ENCODE peak calls at places on chromosomes 1 and 21, in eight cellular contexts. One of them, this sample, is unnamed.
A peak's percentile ranks its signal among the peaks of the same experiment; 100 is the strongest.

GRCh38 chr1:71792264-71792663 is 490.1 kb downstream of the NEGR1 start:
- DNase-seq in stomach: no peak
- DNase-seq in colonic mucosa: no peak
- DNase-seq in aorta: no peak
- DNase-seq in Panc1: no peak
- DNase-seq in epithelial cell of prostate: no peak
- DNase-seq in SK-N-SH: no peak
- DNase-seq in CD8-positive, alpha-beta T cell: no peak
- DNase-seq in this sample: no peak

GRCh38 chr1:215833936-215834729 is 267.0 kb downstream of the KCTD3 start:
- DNase-seq in stomach: no peak
- DNase-seq in SK-N-SH: no peak
- DNase-seq in aorta: no peak
- DNase-seq in CD8-positive, alpha-beta T cell: no peak
- DNase-seq in colonic mucosa: no peak
- DNase-seq in epithelial cell of prostate: no peak
- DNase-seq in Panc1: no peak
- DNase-seq in this sample: no peak

GRCh38 chr1:105608713-105609112 is 1447.8 kb upstream of the PRMT6 start:
- DNase-seq in aorta: no peak
- DNase-seq in epithelial cell of prostate: no peak
- DNase-seq in stomach: no peak
- DNase-seq in colonic mucosa: no peak
- DNase-seq in CD8-positive, alpha-beta T cell: no peak
- DNase-seq in Panc1: no peak
- DNase-seq in SK-N-SH: no peak
- DNase-seq in this sample: no peak

GRCh38 chr21:38486221-38486620 is 12.1 kb downstream of the ERG start:
- DNase-seq in epithelial cell of prostate: peak; percentile 95
- DNase-seq in CD8-positive, alpha-beta T cell: no peak
- DNase-seq in SK-N-SH: no peak
- DNase-seq in aorta: no peak
- DNase-seq in Panc1: no peak
- DNase-seq in colonic mucosa: no peak
- DNase-seq in stomach: no peak
- DNase-seq in this sample: no peak

GRCh38 chr21:45858180-45858579 is 123.4 kb upstream of the COL6A1 start:
- DNase-seq in SK-N-SH: no peak
- DNase-seq in epithelial cell of prostate: no peak
- DNase-seq in aorta: peak; percentile 46
- DNase-seq in colonic mucosa: no peak
- DNase-seq in CD8-positive, alpha-beta T cell: no peak
- DNase-seq in stomach: no peak
- DNase-seq in Panc1: no peak
- DNase-seq in this sample: no peak

GRCh38 chr1:110390096-110390495 is 730 bp downstream of the SLC16A4 start:
- DNase-seq in Panc1: no peak
- DNase-seq in colonic mucosa: peak; percentile 30
- DNase-seq in SK-N-SH: no peak
- DNase-seq in stomach: no peak
- DNase-seq in epithelial cell of prostate: no peak
- DNase-seq in CD8-positive, alpha-beta T cell: no peak
- DNase-seq in aorta: no peak
- DNase-seq in this sample: no peak

GRCh38 chr21:41630249-41630648 is 122.3 kb upstream of the TMPRSS2 start:
- DNase-seq in aorta: no peak
- DNase-seq in SK-N-SH: no peak
- DNase-seq in Panc1: peak; percentile 86
- DNase-seq in stomach: no peak
- DNase-seq in colonic mucosa: peak; percentile 73
- DNase-seq in CD8-positive, alpha-beta T cell: no peak
- DNase-seq in epithelial cell of prostate: peak; percentile 100
- DNase-seq in this sample: no peak

GRCh38 chr1:10867914-10868598 is 71.6 kb upstream of the CASZ1 start:
- DNase-seq in CD8-positive, alpha-beta T cell: no peak
- DNase-seq in SK-N-SH: peak; percentile 53
- DNase-seq in stomach: no peak
- DNase-seq in epithelial cell of prostate: no peak
- DNase-seq in colonic mucosa: no peak
- DNase-seq in aorta: peak; percentile 53
- DNase-seq in Panc1: no peak
- DNase-seq in this sample: no peak

GRCh38 chr1:225813250-225813964 is 3.5 kb downstream of the EPHX1 start:
- DNase-seq in SK-N-SH: no peak
- DNase-seq in Panc1: no peak
- DNase-seq in epithelial cell of prostate: peak; percentile 8
- DNase-seq in colonic mucosa: peak; percentile 76
- DNase-seq in CD8-positive, alpha-beta T cell: no peak
- DNase-seq in aorta: no peak
- DNase-seq in stomach: peak; percentile 42
- DNase-seq in this sample: no peak

GRCh38 chr1:211606327-211606913 is 27.5 kb upstream of the SLC30A1 start:
- DNase-seq in Panc1: no peak
- DNase-seq in CD8-positive, alpha-beta T cell: no peak
- DNase-seq in epithelial cell of prostate: no peak
- DNase-seq in aorta: no peak
- DNase-seq in stomach: no peak
- DNase-seq in colonic mucosa: no peak
- DNase-seq in SK-N-SH: no peak
- DNase-seq in this sample: no peak

GRCh38 chr21:26449161-26449560 is 123.9 kb downstream of the CYYR1 start:
- DNase-seq in CD8-positive, alpha-beta T cell: no peak
- DNase-seq in Panc1: no peak
- DNase-seq in SK-N-SH: no peak
- DNase-seq in aorta: no peak
- DNase-seq in epithelial cell of prostate: peak; percentile 46
- DNase-seq in colonic mucosa: no peak
- DNase-seq in stomach: no peak
- DNase-seq in this sample: no peak

GRCh38 chr1:37732111-37732780 is 32.7 kb downstream of the EPHA10 start:
- DNase-seq in colonic mucosa: peak; percentile 78
- DNase-seq in SK-N-SH: no peak
- DNase-seq in CD8-positive, alpha-beta T cell: no peak
- DNase-seq in epithelial cell of prostate: no peak
- DNase-seq in Panc1: no peak
- DNase-seq in aorta: peak; percentile 45
- DNase-seq in stomach: no peak
- DNase-seq in this sample: no peak

GRCh38 chr1:201355471-201355870 is 22.0 kb downstream of the TNNT2 start:
- DNase-seq in CD8-positive, alpha-beta T cell: no peak
- DNase-seq in Panc1: no peak
- DNase-seq in epithelial cell of prostate: no peak
- DNase-seq in aorta: peak; percentile 10
- DNase-seq in stomach: no peak
- DNase-seq in colonic mucosa: no peak
- DNase-seq in SK-N-SH: no peak
- DNase-seq in this sample: no peak

GRCh38 chr1:206635983-206636354 is 633 bp downstream of the DYRK3 start:
- DNase-seq in colonic mucosa: no peak
- DNase-seq in Panc1: no peak
- DNase-seq in stomach: no peak
- DNase-seq in aorta: no peak
- DNase-seq in epithelial cell of prostate: no peak
- DNase-seq in SK-N-SH: no peak
- DNase-seq in CD8-positive, alpha-beta T cell: no peak
- DNase-seq in this sample: no peak

GRCh38 chr1:85584264-85584781 is 3.8 kb downstream of the CCN1 start:
- DNase-seq in SK-N-SH: no peak
- DNase-seq in epithelial cell of prostate: no peak
- DNase-seq in Panc1: peak; percentile 99
- DNase-seq in stomach: no peak
- DNase-seq in aorta: no peak
- DNase-seq in CD8-positive, alpha-beta T cell: no peak
- DNase-seq in colonic mucosa: no peak
- DNase-seq in this sample: no peak

GRCh38 chr1:241391926-241392710 is 35.1 kb upstream of the RGS7 start:
- DNase-seq in Panc1: no peak
- DNase-seq in SK-N-SH: no peak
- DNase-seq in colonic mucosa: no peak
- DNase-seq in stomach: no peak
- DNase-seq in aorta: no peak
- DNase-seq in epithelial cell of prostate: no peak
- DNase-seq in CD8-positive, alpha-beta T cell: no peak
- DNase-seq in this sample: no peak

GRCh38 chr1:83626603-83627002 is 372.3 kb downstream of the TTLL7 start:
- DNase-seq in epithelial cell of prostate: no peak
- DNase-seq in Panc1: no peak
- DNase-seq in stomach: no peak
- DNase-seq in SK-N-SH: no peak
- DNase-seq in colonic mucosa: no peak
- DNase-seq in aorta: no peak
- DNase-seq in CD8-positive, alpha-beta T cell: no peak
- DNase-seq in this sample: no peak

GRCh38 chr1:19644422-19644760 is 280 bp downstream of the NBL1 start:
- DNase-seq in colonic mucosa: no peak
- DNase-seq in Panc1: no peak
- DNase-seq in epithelial cell of prostate: no peak
- DNase-seq in aorta: no peak
- DNase-seq in stomach: no peak
- DNase-seq in CD8-positive, alpha-beta T cell: no peak
- DNase-seq in SK-N-SH: peak; percentile 82
- DNase-seq in this sample: no peak

GRCh38 chr1:207315435-207315834 is 6.0 kb upstream of the CD55 start:
- DNase-seq in aorta: no peak
- DNase-seq in SK-N-SH: no peak
- DNase-seq in epithelial cell of prostate: no peak
- DNase-seq in Panc1: no peak
- DNase-seq in stomach: no peak
- DNase-seq in CD8-positive, alpha-beta T cell: no peak
- DNase-seq in colonic mucosa: no peak
- DNase-seq in this sample: no peak

GRCh38 chr1:20199410-20199809 is 13.1 kb upstream of the PLA2G2C start:
- DNase-seq in CD8-positive, alpha-beta T cell: no peak
- DNase-seq in SK-N-SH: no peak
- DNase-seq in stomach: no peak
- DNase-seq in aorta: no peak
- DNase-seq in Panc1: no peak
- DNase-seq in epithelial cell of prostate: peak; percentile 36
- DNase-seq in colonic mucosa: peak; percentile 35
- DNase-seq in this sample: no peak

GRCh38 chr1:64864018-64864945 is 102.1 kb downstream of the JAK1 start:
- DNase-seq in SK-N-SH: no peak
- DNase-seq in aorta: no peak
- DNase-seq in epithelial cell of prostate: peak; percentile 34
- DNase-seq in colonic mucosa: peak; percentile 55
- DNase-seq in Panc1: no peak
- DNase-seq in CD8-positive, alpha-beta T cell: peak; percentile 30
- DNase-seq in stomach: peak; percentile 61
- DNase-seq in this sample: peak; percentile 9

GRCh38 chr21:42748620-42749176 is 95.3 kb downstream of the PDE9A start:
- DNase-seq in CD8-positive, alpha-beta T cell: no peak
- DNase-seq in aorta: no peak
- DNase-seq in Panc1: no peak
- DNase-seq in stomach: no peak
- DNase-seq in colonic mucosa: no peak
- DNase-seq in SK-N-SH: no peak
- DNase-seq in epithelial cell of prostate: no peak
- DNase-seq in this sample: no peak
- H3K27ac ChIP-seq in CD8-positive, alpha-beta T cell: no peak overlapping the region
- H3K27ac ChIP-seq in aorta: no peak overlapping the region
- H3K27ac ChIP-seq in Panc1: no peak overlapping the region
- H3K27ac ChIP-seq in stomach: peak overlapping the region; percentile 68
- H3K27ac ChIP-seq in colonic mucosa: peak overlapping the region; percentile 32
- H3K27ac ChIP-seq in SK-N-SH: no peak overlapping the region
- H3K27ac ChIP-seq in epithelial cell of prostate: no peak overlapping the region
- H3K27ac ChIP-seq in this sample: no peak overlapping the region

GRCh38 chr21:35323947-35324346 is 274.8 kb upstream of the RUNX1 start:
- DNase-seq in colonic mucosa: peak; percentile 39
- DNase-seq in stomach: no peak
- DNase-seq in CD8-positive, alpha-beta T cell: no peak
- DNase-seq in epithelial cell of prostate: no peak
- DNase-seq in aorta: no peak
- DNase-seq in Panc1: no peak
- DNase-seq in SK-N-SH: peak; percentile 54
- DNase-seq in this sample: no peak
- H3K27ac ChIP-seq in colonic mucosa: peak overlapping the region; percentile 23
- H3K27ac ChIP-seq in stomach: peak overlapping the region; percentile 80
- H3K27ac ChIP-seq in CD8-positive, alpha-beta T cell: no peak overlapping the region
- H3K27ac ChIP-seq in epithelial cell of prostate: no peak overlapping the region
- H3K27ac ChIP-seq in aorta: peak overlapping the region; percentile 37
- H3K27ac ChIP-seq in Panc1: no peak overlapping the region
- H3K27ac ChIP-seq in SK-N-SH: peak overlapping the region; percentile 89
- H3K27ac ChIP-seq in this sample: no peak overlapping the region

GRCh38 chr1:3434406-3435110 is 19.9 kb upstream of the ARHGEF16 start:
- DNase-seq in Panc1: no peak
- DNase-seq in aorta: no peak
- DNase-seq in stomach: no peak
- DNase-seq in CD8-positive, alpha-beta T cell: no peak
- DNase-seq in colonic mucosa: no peak
- DNase-seq in epithelial cell of prostate: no peak
- DNase-seq in SK-N-SH: no peak
- DNase-seq in this sample: no peak

GRCh38 chr1:3433596-3434320 is 20.7 kb upstream of the ARHGEF16 start:
- DNase-seq in SK-N-SH: no peak
- DNase-seq in colonic mucosa: no peak
- DNase-seq in Panc1: no peak
- DNase-seq in aorta: no peak
- DNase-seq in stomach: no peak
- DNase-seq in epithelial cell of prostate: no peak
- DNase-seq in CD8-positive, alpha-beta T cell: no peak
- DNase-seq in this sample: no peak

GRCh38 chr1:3431686-3432085 is 22.8 kb upstream of the ARHGEF16 start:
- DNase-seq in epithelial cell of prostate: no peak
- DNase-seq in aorta: no peak
- DNase-seq in colonic mucosa: no peak
- DNase-seq in SK-N-SH: no peak
- DNase-seq in CD8-positive, alpha-beta T cell: no peak
- DNase-seq in stomach: no peak
- DNase-seq in Panc1: no peak
- DNase-seq in this sample: no peak

GRCh38 chr1:3432306-3432705 is 22.2 kb upstream of the ARHGEF16 start:
- DNase-seq in stomach: no peak
- DNase-seq in Panc1: no peak
- DNase-seq in SK-N-SH: no peak
- DNase-seq in epithelial cell of prostate: no peak
- DNase-seq in CD8-positive, alpha-beta T cell: no peak
- DNase-seq in colonic mucosa: no peak
- DNase-seq in aorta: no peak
- DNase-seq in this sample: no peak

GRCh38 chr1:3433076-3433475 is 21.4 kb upstream of the ARHGEF16 start:
- DNase-seq in epithelial cell of prostate: no peak
- DNase-seq in colonic mucosa: no peak
- DNase-seq in CD8-positive, alpha-beta T cell: no peak
- DNase-seq in aorta: no peak
- DNase-seq in Panc1: no peak
- DNase-seq in SK-N-SH: no peak
- DNase-seq in stomach: no peak
- DNase-seq in this sample: no peak
- H3K27ac ChIP-seq in epithelial cell of prostate: no peak overlapping the region
- H3K27ac ChIP-seq in colonic mucosa: no peak overlapping the region
- H3K27ac ChIP-seq in CD8-positive, alpha-beta T cell: no peak overlapping the region
- H3K27ac ChIP-seq in aorta: no peak overlapping the region
- H3K27ac ChIP-seq in Panc1: no peak overlapping the region
- H3K27ac ChIP-seq in SK-N-SH: no peak overlapping the region
- H3K27ac ChIP-seq in stomach: no peak overlapping the region
- H3K27ac ChIP-seq in this sample: no peak overlapping the region

DNA sequence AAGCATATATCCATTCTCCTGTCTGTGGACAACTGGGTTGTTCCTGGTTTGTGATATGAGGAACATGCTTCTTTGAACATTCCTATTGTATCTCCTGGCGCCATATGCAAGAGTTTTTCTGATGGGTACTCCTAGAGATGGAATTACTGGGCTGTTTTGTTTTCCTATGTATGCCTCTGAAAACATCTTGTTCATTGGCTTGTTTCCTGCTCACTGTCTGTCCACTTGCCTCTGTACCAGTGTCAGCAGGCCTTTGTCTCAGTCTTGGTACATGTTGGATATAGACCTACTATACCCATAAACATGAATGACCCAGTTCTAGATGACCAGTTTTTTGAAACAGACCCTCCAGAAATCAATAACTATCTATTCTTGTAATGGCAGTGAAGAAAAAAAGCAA is 103.4 kb downstream of the RYR2 start:
- DNase-seq in epithelial cell of prostate: no peak
- DNase-seq in CD8-positive, alpha-beta T cell: no peak
- DNase-seq in colonic mucosa: no peak
- DNase-seq in Panc1: no peak
- DNase-seq in aorta: no peak
- DNase-seq in stomach: no peak
- DNase-seq in SK-N-SH: no peak
- DNase-seq in this sample: no peak
- H3K27ac ChIP-seq in epithelial cell of prostate: no peak overlapping the region
- H3K27ac ChIP-seq in CD8-positive, alpha-beta T cell: no peak overlapping the region
- H3K27ac ChIP-seq in colonic mucosa: no peak overlapping the region
- H3K27ac ChIP-seq in Panc1: no peak overlapping the region
- H3K27ac ChIP-seq in aorta: peak overlapping the region; percentile 28
- H3K27ac ChIP-seq in stomach: peak overlapping the region; percentile 44
- H3K27ac ChIP-seq in SK-N-SH: no peak overlapping the region
- H3K27ac ChIP-seq in this sample: no peak overlapping the region

This sample was measured in substantia nigra.